ENCODE peak calls at places on chromosome 19, in seven cellular contexts. M is H1, O is pancreas, Z is osteoblast, W is right lobe of liver, A is AG09309, S is neural progenitor cell. B is an unnamed sample.

GRCh38 chr19:17052439-17052838 is 22.8 kb downstream of the HAUS8 start:
- DNase-seq in O (peak; percentile 34), M (no peak), Z (peak; percentile 92), A (peak; percentile 14), S (peak; percentile 76), W (no peak), B (peak; percentile 29)

GRCh38 chr19:2533686-2534085 is 57.8 kb downstream of the GADD45B start:
- DNase-seq in O (no peak), S (no peak), Z (no peak), M (no peak), W (no peak), A (no peak), B (no peak)

GRCh38 chr19:51572908-51573307 is 1.8 kb downstream of the ZNF175 start:
- DNase-seq in Z (peak; percentile 91), O (no peak), A (peak; percentile 20), S (no peak), W (no peak), M (no peak), B (no peak)

GRCh38 chr19:34816708-34817107 is 43.7 kb upstream of the ZNF599 start:
- DNase-seq in A (no peak), W (no peak), S (no peak), Z (no peak), O (no peak), M (no peak), B (no peak)

GRCh38 chr19:38718747-38719543 is 25.3 kb downstream of the CAPN12 start:
- DNase-seq in M (no peak), Z (peak; percentile 96), S (peak; percentile 44), O (peak; percentile 58), A (no peak), W (no peak), B (no peak)

GRCh38 chr19:13252569-13253335 is 102.5 kb downstream of the IER2 start:
- DNase-seq in W (no peak), Z (no peak), S (no peak), O (no peak), A (no peak), M (no peak), B (no peak)

GRCh38 chr19:10575011-10575716 is 6.4 kb upstream of the CDKN2D start:
- DNase-seq in A (no peak), W (no peak), Z (peak; percentile 48), O (no peak), S (no peak), M (no peak), B (no peak)

GRCh38 chr19:57949702-57950101 is 2.2 kb upstream of the ZNF256 start:
- DNase-seq in Z (no peak), A (no peak), O (no peak), S (no peak), M (no peak), W (no peak), B (no peak)

GRCh38 chr19:2266183-2266993 is 10.2 kb upstream of the JSRP1 start:
- DNase-seq in W (peak; percentile 96), Z (peak; percentile 97), S (no peak), O (peak; percentile 64), A (no peak), M (no peak), B (no peak)

GRCh38 chr19:57817976-57818375 is 3.3 kb upstream of the ZNF552 start:
- DNase-seq in A (no peak), S (no peak), O (no peak), W (no peak), M (no peak), Z (no peak), B (no peak)

GRCh38 chr19:54462072-54462712 is 1.4 kb downstream of the LENG9 start:
- DNase-seq in A (no peak), S (no peak), M (no peak), Z (peak; percentile 77), O (peak; percentile 69), W (no peak), B (no peak)

GRCh38 chr19:34391813-34392212 is 12.4 kb upstream of the PDCD2L start:
- DNase-seq in O (no peak), S (no peak), M (no peak), A (no peak), Z (no peak), W (no peak), B (no peak)

GRCh38 chr19:41785653-41786052 is 10.7 kb upstream of the CEACAM3 start:
- DNase-seq in O (peak; percentile 64), S (peak; percentile 76), W (peak; percentile 41), A (peak; percentile 14), M (peak; percentile 41), Z (no peak), B (peak; percentile 71)

GRCh38 chr19:39160523-39160861 is 34.9 kb downstream of the PAK4 start:
- DNase-seq in M (no peak), W (no peak), A (peak; percentile 14), Z (peak; percentile 99), S (no peak), O (peak; percentile 43), B (no peak)

GRCh38 chr19:40150170-40150569 is 41.1 kb upstream of the MAP3K10 start:
- DNase-seq in M (no peak), S (no peak), O (no peak), W (no peak), Z (peak; percentile 11), A (peak; percentile 27), B (no peak)

GRCh38 chr19:32662186-32662585 is 12.8 kb downstream of the ANKRD27 start:
- DNase-seq in S (no peak), M (no peak), O (no peak), Z (peak; percentile 38), W (no peak), A (no peak), B (no peak)

GRCh38 chr19:44002566-44003460 is at the start of gene ZNF230:
- DNase-seq in O (peak; percentile 93), Z (peak; percentile 85), W (peak; percentile 88), A (peak; percentile 75), M (peak; percentile 67), S (peak; percentile 97), B (peak; percentile 73)

GRCh38 chr19:44007473-44007872 is 4.7 kb downstream of the ZNF230 start:
- DNase-seq in O (no peak), Z (no peak), W (no peak), M (no peak), A (no peak), S (no peak), B (no peak)

GRCh38 chr19:44002212-44002565 is 568 bp upstream of the ZNF230 start:
- DNase-seq in A (no peak), O (no peak), Z (no peak), M (no peak), S (no peak), W (no peak), B (no peak)

GRCh38 chr19:44005968-44006367 is 3.2 kb downstream of the ZNF230 start:
- DNase-seq in S (no peak), W (no peak), O (no peak), Z (no peak), M (no peak), A (no peak), B (no peak)

DNA sequence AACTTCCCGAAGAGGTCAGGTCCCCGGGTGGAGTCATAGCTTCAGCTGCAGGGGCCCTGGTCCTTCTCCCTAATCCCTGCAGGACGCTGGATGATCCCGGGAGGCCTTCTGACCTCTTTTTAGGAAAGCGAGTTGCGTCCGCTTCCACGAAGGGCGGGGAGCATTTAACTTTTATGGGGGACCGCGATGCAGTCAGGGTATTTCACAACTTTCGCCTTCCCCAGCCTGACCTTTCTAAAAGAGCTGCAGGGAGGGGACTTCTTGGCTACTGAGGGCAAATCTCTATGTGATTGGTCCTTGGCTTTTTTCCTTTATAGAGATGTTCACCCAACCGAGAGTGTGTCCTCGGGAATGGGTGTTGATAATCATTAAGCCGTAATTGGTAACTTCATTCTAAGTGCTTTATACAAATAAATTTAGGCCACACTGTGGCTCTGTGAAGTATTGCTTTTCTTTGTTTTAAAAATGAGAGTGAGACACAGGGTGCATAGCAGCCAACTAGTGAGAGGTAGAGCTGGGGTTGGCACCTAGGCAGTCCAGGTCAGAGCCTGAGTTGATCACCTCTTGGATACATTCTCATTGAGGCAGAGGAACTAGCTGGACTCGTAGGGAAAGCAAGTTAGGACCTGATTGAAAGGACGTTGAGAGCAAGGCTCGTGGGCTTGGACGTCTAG is 841 bp downstream of the ZNF230 start:
- DNase-seq in S (peak; percentile 33), Z (peak; percentile 8), O (no peak), W (no peak), A (no peak), M (no peak), B (no peak)
- TF ChIP-seq CTCF in S (no peak), Z (peak; percentile 14), O (no peak), W (no peak), A (peak; percentile 1), M (no peak), B (no peak)

DNA sequence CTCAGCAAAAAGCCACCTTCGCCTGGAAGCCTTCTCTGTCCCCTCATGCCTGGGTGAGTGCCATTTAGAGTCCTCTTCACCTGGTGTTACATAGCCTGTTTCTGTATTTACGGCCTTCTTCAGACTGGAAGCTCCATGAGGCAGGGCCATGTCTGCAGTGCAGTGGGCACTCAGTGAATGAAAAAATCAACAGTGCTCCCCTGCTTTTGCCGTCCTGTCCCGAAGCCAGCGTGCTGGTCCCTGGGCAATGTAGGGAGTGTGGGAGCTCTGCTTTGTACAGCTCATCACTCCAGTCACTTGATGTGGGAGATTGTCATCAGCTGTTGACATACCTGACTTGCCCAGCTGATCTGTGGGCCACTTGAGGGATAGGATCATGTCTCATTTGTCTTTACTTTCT is 129.0 kb upstream of the TSHZ3 start:
- DNase-seq in S (no peak), A (no peak), O (no peak), W (no peak), M (no peak), Z (no peak), B (no peak)
- TF ChIP-seq CTCF in S (no peak), A (no peak), O (no peak), W (no peak), M (no peak), Z (no peak), B (no peak)

GRCh38 chr19:611506-611869 is 21.8 kb downstream of the HCN2 start:
- DNase-seq in Z (peak; percentile 100), S (no peak), O (no peak), M (no peak), W (no peak), A (peak; percentile 96), B (peak; percentile 57)
- TF ChIP-seq CTCF in Z (no peak), S (no peak), O (no peak), M (no peak), W (no peak), A (no peak), B (no peak)

DNA sequence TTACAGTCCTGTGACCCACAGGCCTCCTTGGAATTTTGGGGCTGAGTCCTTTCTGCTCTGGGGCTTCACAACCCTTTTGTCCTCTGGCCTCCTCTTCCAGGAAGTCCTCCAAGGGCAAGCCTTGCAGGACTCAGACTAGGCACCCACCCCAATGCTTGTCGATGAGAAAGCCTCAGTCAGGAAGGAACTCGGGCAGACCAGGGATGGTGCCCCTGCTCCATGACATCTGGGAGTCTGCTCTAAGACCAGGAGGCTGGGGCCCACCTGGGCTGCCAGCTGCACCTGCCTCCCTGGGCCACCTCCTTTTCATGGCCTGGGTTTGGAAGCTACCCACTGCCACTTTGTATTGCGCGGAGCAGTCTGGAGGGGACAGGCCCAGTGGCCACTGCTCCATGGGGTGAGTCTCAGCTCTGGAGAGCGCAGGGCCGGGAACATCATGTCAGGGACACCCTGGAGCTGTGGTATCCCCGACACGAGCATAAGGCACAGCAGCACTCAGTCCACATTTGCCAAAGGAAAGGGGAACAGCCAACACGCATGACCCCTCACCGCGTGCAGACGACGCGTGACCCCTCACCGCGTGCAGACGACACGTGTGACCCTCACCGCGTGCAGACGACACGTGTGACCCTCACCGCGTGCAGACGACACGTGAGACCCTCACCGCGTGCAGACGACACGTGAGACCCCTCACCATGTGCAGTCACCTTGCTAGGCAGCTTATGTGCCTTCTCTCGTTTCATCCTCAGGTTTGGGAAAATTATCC is 10.8 kb downstream of the C2CD4C start:
- DNase-seq in A (no peak), M (no peak), S (no peak), Z (peak; percentile 36), O (peak; percentile 5), W (peak; percentile 9), B (no peak)
- TF ChIP-seq CTCF in A (no peak), M (no peak), S (no peak), Z (no peak), O (no peak), W (no peak), B (no peak)